ENCODE peak calls at places on chromosomes 6 and 20, in five cellular contexts. A, W, X, H and J are unnamed samples.
A peak's percentile ranks its signal among the peaks of the same experiment; 100 is the strongest.

GRCh38 chr6:121408321-121408720 is 27.1 kb upstream of the GJA1 start:
- DNase-seq in W (no peak), X (no peak), A (no peak), H (no peak), J (no peak)

GRCh38 chr6:49890988-49891387 is 24.7 kb upstream of the CRISP1 start:
- DNase-seq in X (no peak), H (no peak), A (peak; percentile 59), W (no peak), J (no peak)

GRCh38 chr6:129498950-129499870 is 210.8 kb downstream of the ARHGAP18 start:
- DNase-seq in H (no peak), X (peak; percentile 32), W (peak; percentile 72), A (peak; percentile 28), J (no peak)

GRCh38 chr20:19915111-19915798 is 101.9 kb upstream of the NAA20 start:
- DNase-seq in X (peak; percentile 35), H (peak; percentile 80), A (no peak), W (no peak), J (peak; percentile 74)

GRCh38 chr6:10794239-10794638 is 44.1 kb downstream of the MAK start:
- DNase-seq in W (no peak), X (no peak), A (no peak), H (no peak), J (no peak)

GRCh38 chr6:161318456-161318855 is 44.6 kb upstream of the AGPAT4 start:
- DNase-seq in X (no peak), A (no peak), H (no peak), W (no peak), J (no peak)

GRCh38 chr6:89144358-89145041 is 1.4 kb upstream of the PM20D2 start:
- DNase-seq in X (peak; percentile 47), A (no peak), H (no peak), W (no peak), J (no peak)

GRCh38 chr6:118934461-118935330 is at the start of gene MCM9:
- DNase-seq in H (peak; percentile 97), W (peak; percentile 74), A (peak; percentile 78), X (peak; percentile 95), J (peak; percentile 96)

GRCh38 chr20:64106981-64107735 is at the start of gene NPBWR2:
- DNase-seq in X (peak; percentile 69), A (no peak), W (no peak), H (peak; percentile 77), J (peak; percentile 71)

GRCh38 chr6:170405311-170405975 is 98.9 kb downstream of the FAM120B start:
- DNase-seq in X (no peak), H (no peak), W (peak; percentile 87), A (no peak), J (no peak)

GRCh38 chr6:133854167-133854632 is 34.7 kb upstream of the TCF21 start:
- DNase-seq in A (no peak), W (no peak), X (no peak), H (no peak), J (no peak)

GRCh38 chr20:47353697-47354387 is 2.7 kb downstream of the ZMYND8 start:
- DNase-seq in X (no peak), W (peak; percentile 18), H (no peak), A (no peak), J (no peak)

GRCh38 chr6:22785036-22785435 is 215.7 kb downstream of the HDGFL1 start:
- DNase-seq in H (no peak), W (no peak), X (no peak), A (no peak), J (no peak)

GRCh38 chr6:111683749-111684267 is 78.1 kb upstream of the TRAF3IP2 start:
- DNase-seq in A (no peak), X (no peak), H (no peak), W (peak; percentile 13), J (no peak)

GRCh38 chr20:10783660-10784336 is 110.0 kb upstream of the JAG1 start:
- DNase-seq in W (no peak), A (no peak), H (no peak), X (no peak), J (no peak)